ENCODE peak calls at places on chromosomes 6 and 20, in four cellular contexts. S, A, W and X are unnamed samples.

GRCh38 chr6:71034578-71034977 is 77.7 kb upstream of the B3GAT2 start:
- DNase-seq in S (no peak), A (no peak), W (no peak), X (no peak)

GRCh38 chr6:36958775-36959554 is 4.4 kb downstream of the PI16 start:
- DNase-seq in S (no peak), A (no peak), W (no peak), X (no peak)

GRCh38 chr6:158784505-158784904 is 34.7 kb downstream of the EZR start:
- DNase-seq in S (no peak), A (no peak), W (no peak), X (peak)

GRCh38 chr20:24650091-24650490 is 180.7 kb downstream of the SYNDIG1 start:
- DNase-seq in S (no peak), A (no peak), W (no peak), X (no peak)

GRCh38 chr20:58868795-58869194 is 16.3 kb downstream of the GNAS start:
- DNase-seq in S (no peak), A (no peak), W (peak), X (no peak)

GRCh38 chr6:4814212-4814611 is 38.0 kb downstream of the CDYL start:
- DNase-seq in S (no peak), A (no peak), W (no peak), X (no peak)

GRCh38 chr6:30926644-30927043 is 5.3 kb downstream of the SFTA2 start:
- DNase-seq in S (peak), A (no peak), W (no peak), X (no peak)

GRCh38 chr6:36755435-36756348 is 58.1 kb downstream of the RAB44 start:
- DNase-seq in S (no peak), A (peak), W (no peak), X (peak)

GRCh38 chr6:170127151-170127550 is 163.7 kb downstream of the DLL1 start:
- DNase-seq in S (no peak), A (peak), W (peak), X (no peak)

DNA sequence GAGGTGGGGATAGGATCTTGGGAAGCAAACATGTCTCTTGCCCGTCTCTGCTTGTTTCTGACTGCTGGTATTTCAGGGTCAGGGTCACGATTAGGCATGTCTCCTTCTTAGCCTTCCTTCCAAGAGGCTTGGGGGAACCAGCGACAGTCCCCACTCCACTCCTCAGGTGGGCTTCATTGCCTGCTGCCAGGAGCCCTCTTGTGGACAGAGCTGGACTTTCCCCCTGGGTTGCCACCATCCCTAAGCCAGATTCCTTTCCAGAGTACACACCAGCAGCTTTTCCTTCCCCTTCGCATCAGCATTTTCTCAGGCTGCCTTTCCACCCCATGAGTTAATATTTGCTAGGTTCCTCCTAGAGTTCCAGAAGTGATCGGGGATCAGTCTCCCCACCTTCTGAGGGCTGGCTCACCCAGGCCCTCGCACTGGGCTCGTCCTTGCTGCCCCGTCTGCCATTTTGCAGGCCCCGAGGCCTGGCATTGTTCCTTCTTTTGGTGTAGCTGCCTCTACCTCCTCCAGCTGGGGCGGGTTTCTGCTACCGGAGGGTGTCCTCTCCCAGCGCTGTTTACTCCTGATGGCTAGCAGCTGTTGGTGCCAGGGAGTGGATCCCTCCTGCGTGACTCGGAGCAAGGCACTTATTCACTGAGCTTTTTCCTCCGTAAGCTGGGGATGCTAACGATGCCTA is 8.8 kb upstream of the C20orf144 start:
- DNase-seq in S (peak), A (peak), W (peak), X (no peak)
- TF ChIP-seq CTCF in S (peak), A (peak), W (peak), X (peak)

GRCh38 chr6:75334266-75335040 is 49.9 kb upstream of the TMEM30A start:
- DNase-seq in S (no peak), A (no peak), W (no peak), X (peak)
- H3K27ac ChIP-seq in S (no peak), A (no peak), W (peak), X (peak)

GRCh38 chr6:26196846-26197683 is 109.8 kb downstream of the HFE start:
- DNase-seq in S (no peak), A (peak), W (peak), X (peak)
- TF ChIP-seq CTCF in S (no peak), A (no peak), W (no peak), X (no peak)

GRCh38 chr6:130970839-130971410 is 92.1 kb downstream of the EPB41L2 start:
- DNase-seq in S (no peak), A (no peak), W (no peak), X (peak)

GRCh38 chr6:130966581-130966980 is 96.5 kb downstream of the EPB41L2 start:
- DNase-seq in S (no peak), A (no peak), W (no peak), X (no peak)

GRCh38 chr6:130969807-130970491 is 93.1 kb downstream of the EPB41L2 start:
- DNase-seq in S (no peak), A (no peak), W (no peak), X (peak)

GRCh38 chr6:130967502-130968469 is 95.3 kb downstream of the EPB41L2 start:
- DNase-seq in S (no peak), A (no peak), W (no peak), X (peak)

GRCh38 chr6:130968486-130968885 is 94.6 kb downstream of the EPB41L2 start:
- DNase-seq in S (no peak), A (no peak), W (no peak), X (no peak)
- H3K27ac ChIP-seq in S (no peak), A (no peak), W (peak), X (peak)

DNA sequence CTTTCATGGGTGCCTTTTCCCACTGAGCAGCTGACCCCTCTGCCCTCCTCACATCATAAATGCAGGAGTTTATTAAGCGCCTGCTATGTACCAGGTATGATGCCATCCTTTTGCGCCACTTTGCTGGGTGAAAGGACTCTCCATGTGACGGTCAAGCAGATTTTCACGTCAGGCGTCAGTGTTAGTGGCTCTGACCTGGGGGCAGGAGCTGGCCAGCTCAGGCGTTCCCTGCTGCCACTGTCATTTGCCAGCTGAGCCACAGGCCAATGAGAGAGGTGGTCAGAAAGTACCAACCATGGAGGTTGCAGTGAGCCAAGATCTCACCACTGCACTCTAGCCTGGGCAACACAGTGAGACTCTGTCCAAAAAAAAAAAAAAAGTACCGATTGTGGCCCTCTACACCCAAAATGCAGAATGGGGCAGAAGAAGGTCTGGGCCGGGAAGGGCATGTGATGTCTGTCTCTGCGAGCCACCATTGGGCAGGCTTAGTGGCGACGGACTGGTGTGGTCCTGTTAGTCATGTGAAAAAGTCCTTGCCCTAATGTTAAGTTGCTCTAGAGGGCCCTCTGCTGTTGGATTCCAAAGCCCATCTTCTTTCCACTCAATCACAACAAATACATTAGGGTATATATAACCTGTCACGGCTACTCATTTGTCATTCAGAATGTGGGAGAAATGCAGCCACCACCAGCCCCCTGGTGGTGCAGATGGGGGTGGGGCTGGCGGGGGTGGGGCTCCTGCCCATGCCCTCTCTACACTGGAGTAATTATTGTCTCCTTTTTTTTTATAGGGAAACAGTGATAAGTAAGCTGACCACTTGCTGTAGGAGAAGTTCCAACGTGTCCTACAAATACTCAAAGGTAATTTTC is 18.4 kb upstream of the SLC22A1 start:
- DNase-seq in S (no peak), A (peak), W (no peak), X (peak)
- TF ChIP-seq CTCF in S (no peak), A (peak), W (no peak), X (peak)

DNA sequence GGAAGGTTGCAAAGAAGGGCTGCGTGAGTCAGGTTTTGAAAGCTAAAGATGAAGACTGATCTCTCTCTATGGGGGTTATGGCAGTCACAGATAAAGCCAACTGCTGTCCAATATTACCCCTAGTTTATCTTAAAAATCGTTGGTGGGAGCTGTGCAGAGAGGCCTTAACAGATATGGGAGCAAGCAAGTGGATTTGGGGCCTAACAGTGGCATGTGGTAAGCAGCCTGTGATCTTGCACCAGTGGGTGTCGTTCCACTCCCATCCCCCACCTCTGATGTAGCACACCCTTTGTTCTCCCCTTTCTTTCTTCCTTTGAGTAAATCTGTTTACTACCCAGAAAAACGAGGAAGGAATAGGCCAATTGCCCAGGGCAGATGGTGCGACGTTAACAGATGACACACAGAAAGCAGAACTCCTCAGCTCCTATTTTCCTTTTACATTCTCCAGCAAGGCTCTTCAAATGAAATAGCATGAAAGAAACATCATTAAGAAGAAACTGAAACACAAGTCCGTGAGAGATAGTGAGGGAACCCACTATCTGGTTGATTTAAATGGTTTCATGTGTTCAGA is 274.1 kb upstream of the CITED2 start:
- DNase-seq in S (no peak), A (no peak), W (no peak), X (no peak)
- H3K27ac ChIP-seq in S (no peak), A (no peak), W (no peak), X (no peak)

DNA sequence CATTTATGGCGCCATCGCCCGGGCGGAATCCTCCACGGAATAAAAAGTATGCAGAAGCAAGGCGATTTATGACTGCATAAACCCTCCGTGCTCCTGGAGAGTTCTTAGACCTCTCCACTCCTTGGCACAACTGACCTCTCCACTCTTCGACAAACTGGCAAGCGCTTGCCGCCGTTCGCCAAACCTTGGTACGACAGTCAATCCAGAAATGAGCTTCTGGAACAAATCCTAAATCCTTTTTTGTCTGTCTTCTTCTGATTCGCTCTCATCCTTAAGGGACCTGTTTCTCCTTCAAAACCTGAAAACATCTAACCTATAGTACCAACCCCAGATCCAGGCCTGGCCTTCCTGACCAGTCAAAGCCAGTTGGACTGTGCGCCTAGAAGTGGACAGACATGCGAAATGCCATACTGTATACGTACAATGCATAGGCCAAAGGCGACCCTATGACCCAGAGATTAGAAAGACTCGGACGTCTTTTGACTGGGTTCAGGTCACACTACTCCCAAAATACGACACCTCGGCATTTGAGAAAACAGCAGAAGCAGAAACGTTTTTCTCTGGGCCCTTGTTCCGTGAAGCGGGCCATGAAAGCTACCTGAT is 59.4 kb downstream of the TRIM27 start:
- DNase-seq in S (no peak), A (peak), W (no peak), X (peak)
- TF ChIP-seq CTCF in S (no peak), A (no peak), W (no peak), X (peak)

GRCh38 chr6:150566486-150566885 is 33.2 kb upstream of the PLEKHG1 start:
- DNase-seq in S (no peak), A (peak), W (no peak), X (no peak)
- H3K27ac ChIP-seq in S (no peak), A (no peak), W (no peak), X (no peak)